ENCODE peak calls at places on chromosomes 13 and 19, in eight cellular contexts. F is body of pancreas, K is RWPE1, O is breast epithelium, I is AG04449, M is IMR-90, X is cardiac muscle cell, B is choroid plexus epithelial cell. U is an unnamed sample.

GRCh38 chr19:36067681-36068080 is 13.0 kb downstream of the WDR62 start:
- DNase-seq in B (no peak), I (no peak), O (no peak), F (no peak), K (no peak), X (no peak), M (no peak), U (no peak)

GRCh38 chr19:15498910-15499309 is 9.4 kb upstream of the CYP4F22 start:
- DNase-seq in M (no peak), I (no peak), X (no peak), K (peak; percentile 20), O (no peak), B (no peak), F (no peak), U (no peak)

GRCh38 chr19:40740747-40741146 is 9.5 kb downstream of the ACTMAP start:
- DNase-seq in B (no peak), I (no peak), F (no peak), K (no peak), X (no peak), M (no peak), O (no peak), U (no peak)

GRCh38 chr13:37769078-37769477 is 100.5 kb downstream of the TRPC4 start:
- DNase-seq in K (peak; percentile 13), M (no peak), O (no peak), F (no peak), B (no peak), I (no peak), X (no peak), U (no peak)

GRCh38 chr13:90302113-90302512 is 1045.4 kb upstream of the MIR17HG start:
- DNase-seq in X (peak; percentile 90), K (no peak), B (peak; percentile 84), O (no peak), I (no peak), M (peak; percentile 10), F (no peak), U (no peak)

GRCh38 chr19:35786299-35787160 is 11.2 kb downstream of the ARHGAP33 start:
- DNase-seq in K (no peak), I (no peak), O (no peak), F (no peak), B (no peak), X (no peak), M (no peak), U (no peak)

GRCh38 chr13:43368003-43368402 is 344.6 kb downstream of the DNAJC15 start:
- DNase-seq in O (no peak), M (peak; percentile 57), B (peak; percentile 55), F (no peak), I (no peak), X (no peak), K (no peak), U (no peak)

GRCh38 chr13:26707122-26708006 is 53.2 kb downstream of the GPR12 start:
- DNase-seq in K (peak; percentile 49), I (no peak), B (peak; percentile 82), O (no peak), M (peak; percentile 58), F (no peak), X (peak; percentile 71), U (peak; percentile 7)

GRCh38 chr13:112107289-112107688 is 40.3 kb downstream of the SOX1 start:
- DNase-seq in O (no peak), I (no peak), M (no peak), F (no peak), K (no peak), B (no peak), X (no peak), U (no peak)

GRCh38 chr13:60369242-60369641 is 27.8 kb upstream of the TDRD3 start:
- DNase-seq in F (no peak), K (no peak), M (peak; percentile 2), B (peak; percentile 27), X (peak; percentile 12), O (no peak), I (no peak), U (no peak)

GRCh38 chr19:48390188-48391099 is 907 bp downstream of the KDELR1 start:
- DNase-seq in K (peak; percentile 46), O (peak; percentile 67), B (peak; percentile 72), F (peak; percentile 70), M (peak; percentile 49), I (no peak), X (peak; percentile 72), U (no peak)

GRCh38 chr13:102399791-102400618 is 1.8 kb downstream of the FGF14 start:
- DNase-seq in F (peak; percentile 39), M (no peak), X (no peak), O (no peak), K (no peak), B (no peak), I (no peak), U (no peak)

GRCh38 chr13:49791753-49792549 is 531 bp downstream of the KPNA3 start:
- DNase-seq in M (peak; percentile 36), I (no peak), F (peak; percentile 40), B (peak; percentile 52), O (no peak), X (peak; percentile 53), K (peak; percentile 37), U (no peak)

GRCh38 chr13:113048766-113049165 is 56.8 kb upstream of the F7 start:
- DNase-seq in K (no peak), M (no peak), X (no peak), B (no peak), O (no peak), I (no peak), F (no peak), U (no peak)

GRCh38 chr13:53648673-53649072 is 620.1 kb downstream of the OLFM4 start:
- DNase-seq in O (no peak), M (no peak), F (no peak), I (no peak), K (no peak), B (no peak), X (no peak), U (no peak)

GRCh38 chr19:48741222-48741999 is 1.0 kb upstream of the RASIP1 start:
- DNase-seq in O (no peak), K (peak; percentile 84), B (no peak), I (no peak), X (no peak), M (no peak), F (peak; percentile 71), U (no peak)

GRCh38 chr13:113052206-113052605 is 53.4 kb upstream of the F7 start:
- DNase-seq in M (no peak), F (no peak), I (no peak), O (no peak), X (no peak), B (no peak), K (no peak), U (no peak)

GRCh38 chr13:109729031-109729870 is 57.1 kb downstream of the IRS2 start:
- DNase-seq in B (peak; percentile 47), I (no peak), M (no peak), O (no peak), F (no peak), X (peak; percentile 38), K (no peak), U (peak; percentile 37)

GRCh38 chr13:31945202-31945978 is 86.2 kb upstream of the FRY start:
- DNase-seq in B (peak; percentile 74), X (peak; percentile 79), I (peak; percentile 19), F (peak; percentile 81), O (peak; percentile 71), K (peak; percentile 76), M (peak; percentile 81), U (peak; percentile 69)

GRCh38 chr19:39304701-39305571 is 8.7 kb downstream of the IFNL1 start:
- DNase-seq in K (no peak), F (no peak), I (no peak), M (no peak), O (no peak), B (no peak), X (no peak), U (no peak)

GRCh38 chr13:113060557-113061270 is 44.9 kb upstream of the F7 start:
- DNase-seq in B (no peak), I (no peak), K (no peak), F (no peak), X (no peak), O (no peak), M (no peak), U (no peak)

GRCh38 chr13:51342706-51343105 is 3.2 kb downstream of the SERPINE3 start:
- DNase-seq in O (no peak), F (no peak), K (no peak), X (peak; percentile 51), I (peak; percentile 53), M (peak; percentile 78), B (peak; percentile 58), U (no peak)

GRCh38 chr13:64912141-64912540 is 2318.0 kb downstream of the PCDH9 start:
- DNase-seq in X (peak; percentile 72), K (peak; percentile 8), I (peak; percentile 52), F (no peak), O (no peak), B (peak; percentile 69), M (peak; percentile 83), U (no peak)

GRCh38 chr13:32426981-32427851 is 714 bp downstream of the N4BP2L1 start:
- DNase-seq in X (peak; percentile 22), K (no peak), O (peak; percentile 62), B (peak; percentile 19), F (peak; percentile 69), M (peak; percentile 29), I (no peak), U (no peak)

GRCh38 chr19:6796278-6796677 is 23.8 kb downstream of the VAV1 start:
- DNase-seq in M (no peak), F (no peak), K (no peak), X (no peak), I (no peak), B (no peak), O (no peak), U (no peak)
- TF ChIP-seq CTCF in M (no peak), F (no peak), K (no peak), X (no peak), I (no peak), B (no peak), O (no peak), U (no peak)

GRCh38 chr19:29442910-29443309 is 82.9 kb upstream of the VSTM2B start:
- DNase-seq in K (no peak), I (no peak), X (no peak), M (no peak), F (no peak), O (no peak), B (no peak), U (no peak)
- TF ChIP-seq CTCF in K (no peak), I (no peak), X (no peak), M (no peak), F (no peak), O (no peak), B (no peak), U (no peak)

GRCh38 chr19:57552432-57552831 is 7.2 kb downstream of the ZNF550 start:
- DNase-seq in F (no peak), O (no peak), M (no peak), K (no peak), B (no peak), I (no peak), X (no peak), U (no peak)
- TF ChIP-seq CTCF in F (no peak), O (no peak), M (no peak), K (no peak), B (no peak), I (no peak), X (no peak), U (no peak)

DNA sequence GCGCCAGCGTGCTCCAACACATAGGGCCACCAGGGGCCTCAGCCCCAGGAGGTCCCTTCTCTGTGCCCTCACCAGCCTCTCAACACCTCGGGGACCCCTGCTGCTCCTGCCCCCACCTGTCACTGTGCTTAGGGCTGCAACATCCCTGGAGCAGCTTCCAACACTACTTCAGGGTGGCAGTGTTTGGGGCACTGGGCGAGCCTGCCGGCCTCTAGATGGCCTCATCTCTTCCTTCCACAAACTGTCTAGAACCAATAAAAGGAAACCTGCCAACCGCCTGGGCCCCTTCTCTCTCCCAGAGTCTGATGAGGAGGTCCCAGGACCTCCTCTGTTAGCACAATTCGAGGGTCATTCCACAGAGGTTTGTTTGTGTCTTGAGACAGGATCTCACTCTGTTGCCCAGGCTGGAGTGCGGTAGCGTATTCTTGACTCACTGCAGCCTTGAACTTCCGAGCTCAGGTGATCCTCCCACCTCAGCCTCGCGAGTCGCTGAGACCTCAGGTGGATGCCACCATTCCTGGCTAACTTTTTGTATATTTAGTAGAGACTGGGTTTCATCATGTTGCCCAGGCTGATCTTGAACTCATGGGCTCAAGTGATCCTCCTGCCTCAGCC is 10.1 kb upstream of the SHD start:
- DNase-seq in B (no peak), I (no peak), K (no peak), X (no peak), M (no peak), F (no peak), O (no peak), U (no peak)
- TF ChIP-seq CTCF in B (no peak), I (no peak), K (no peak), X (no peak), M (no peak), F (no peak), O (no peak), U (peak; percentile 14)